ENCODE peak calls at places on chromosomes 5 and 9, in four cellular contexts. One of them, this sample, is unnamed.

GRCh38 chr5:159156839-159157238 is 52.5 kb downstream of the RNF145 start:
- DNase-seq in K562: peak; percentile 71
- DNase-seq in IMR-90: peak; percentile 83
- DNase-seq in HepG2: peak; percentile 64
- DNase-seq in this sample: peak; percentile 81

GRCh38 chr9:109307380-109308240 is 13.2 kb downstream of the EPB41L4B start:
- DNase-seq in K562: no peak
- DNase-seq in IMR-90: no peak
- DNase-seq in HepG2: peak; percentile 94
- DNase-seq in this sample: peak; percentile 49

GRCh38 chr5:110092955-110093785 is 403.4 kb downstream of the MAN2A1 start:
- DNase-seq in K562: no peak
- DNase-seq in IMR-90: no peak
- DNase-seq in HepG2: peak; percentile 21
- DNase-seq in this sample: no peak

GRCh38 chr5:38921174-38921573 is 75.4 kb downstream of the OSMR start:
- DNase-seq in K562: no peak
- DNase-seq in IMR-90: peak; percentile 9
- DNase-seq in HepG2: no peak
- DNase-seq in this sample: no peak

GRCh38 chr5:51651889-51652288 is 268.6 kb downstream of the ISL1 start:
- DNase-seq in K562: no peak
- DNase-seq in IMR-90: no peak
- DNase-seq in HepG2: no peak
- DNase-seq in this sample: no peak

GRCh38 chr5:6827815-6828214 is 114.6 kb downstream of the TENT4A start:
- DNase-seq in K562: no peak
- DNase-seq in IMR-90: no peak
- DNase-seq in HepG2: no peak
- DNase-seq in this sample: no peak

GRCh38 chr5:180327166-180327565 is 26.0 kb downstream of the GFPT2 start:
- DNase-seq in K562: no peak
- DNase-seq in IMR-90: no peak
- DNase-seq in HepG2: no peak
- DNase-seq in this sample: no peak

GRCh38 chr9:100639851-100640250 is 62.0 kb downstream of the CAVIN4 start:
- DNase-seq in K562: no peak
- DNase-seq in IMR-90: no peak
- DNase-seq in HepG2: no peak
- DNase-seq in this sample: no peak

GRCh38 chr5:52427615-52428014 is 360.1 kb upstream of the ITGA1 start:
- DNase-seq in K562: no peak
- DNase-seq in IMR-90: no peak
- DNase-seq in HepG2: no peak
- DNase-seq in this sample: no peak

GRCh38 chr5:136013559-136013958 is 15.2 kb upstream of the TGFBI start:
- DNase-seq in K562: no peak
- DNase-seq in IMR-90: no peak
- DNase-seq in HepG2: no peak
- DNase-seq in this sample: no peak

GRCh38 chr5:139644646-139645494 is 3.3 kb upstream of the CXXC5 start:
- DNase-seq in K562: no peak
- DNase-seq in IMR-90: no peak
- DNase-seq in HepG2: no peak
- DNase-seq in this sample: no peak

GRCh38 chr9:92404031-92404430 is 347 bp downstream of the OGN start:
- DNase-seq in K562: no peak
- DNase-seq in IMR-90: no peak
- DNase-seq in HepG2: no peak
- DNase-seq in this sample: no peak

GRCh38 chr9:92403153-92403552 is 1.2 kb downstream of the OGN start:
- DNase-seq in K562: no peak
- DNase-seq in IMR-90: no peak
- DNase-seq in HepG2: no peak
- DNase-seq in this sample: no peak

GRCh38 chr9:92405770-92406169 is 1.4 kb upstream of the OGN start:
- DNase-seq in K562: peak; percentile 8
- DNase-seq in IMR-90: no peak
- DNase-seq in HepG2: no peak
- DNase-seq in this sample: no peak

GRCh38 chr9:92406506-92406905 is 2.1 kb upstream of the OGN start:
- DNase-seq in K562: no peak
- DNase-seq in IMR-90: no peak
- DNase-seq in HepG2: no peak
- DNase-seq in this sample: no peak

GRCh38 chr9:92404437-92404836 is at the start of gene OGN:
- DNase-seq in K562: no peak
- DNase-seq in IMR-90: peak; percentile 47
- DNase-seq in HepG2: no peak
- DNase-seq in this sample: no peak
- TF ChIP-seq RFX5 in K562: no peak
- TF ChIP-seq RFX5 in IMR-90: no peak
- TF ChIP-seq RFX5 in HepG2: no peak
- TF ChIP-seq RFX5 in this sample: no peak

GRCh38 chr5:168048486-168048885 is 243.0 kb upstream of the WWC1 start:
- DNase-seq in K562: no peak
- DNase-seq in IMR-90: no peak
- DNase-seq in HepG2: no peak
- DNase-seq in this sample: no peak

GRCh38 chr5:168042284-168043080 is 249.0 kb upstream of the WWC1 start:
- DNase-seq in K562: no peak
- DNase-seq in IMR-90: no peak
- DNase-seq in HepG2: no peak
- DNase-seq in this sample: no peak

GRCh38 chr5:168047043-168047668 is 244.3 kb upstream of the WWC1 start:
- DNase-seq in K562: peak; percentile 8
- DNase-seq in IMR-90: peak; percentile 22
- DNase-seq in HepG2: peak; percentile 43
- DNase-seq in this sample: peak; percentile 68

GRCh38 chr5:168046163-168046562 is 245.3 kb upstream of the WWC1 start:
- DNase-seq in K562: no peak
- DNase-seq in IMR-90: no peak
- DNase-seq in HepG2: no peak
- DNase-seq in this sample: no peak

GRCh38 chr5:168047669-168048111 is 243.8 kb upstream of the WWC1 start:
- DNase-seq in K562: no peak
- DNase-seq in IMR-90: no peak
- DNase-seq in HepG2: no peak
- DNase-seq in this sample: no peak
- TF ChIP-seq MAZ in K562: no peak
- TF ChIP-seq MAZ in IMR-90: no peak
- TF ChIP-seq MAZ in HepG2: no peak
- TF ChIP-seq MAZ in this sample: no peak

GRCh38 chr5:80711216-80711615 is 56.4 kb upstream of the DHFR start:
- DNase-seq in K562: no peak
- DNase-seq in IMR-90: no peak
- DNase-seq in HepG2: no peak
- DNase-seq in this sample: no peak

GRCh38 chr5:80714570-80715298 is 60.0 kb upstream of the DHFR start:
- DNase-seq in K562: no peak
- DNase-seq in IMR-90: no peak
- DNase-seq in HepG2: no peak
- DNase-seq in this sample: no peak

GRCh38 chr5:80713640-80714039 is 58.9 kb upstream of the DHFR start:
- DNase-seq in K562: no peak
- DNase-seq in IMR-90: no peak
- DNase-seq in HepG2: no peak
- DNase-seq in this sample: no peak

GRCh38 chr5:80712914-80713313 is 58.1 kb upstream of the DHFR start:
- DNase-seq in K562: no peak
- DNase-seq in IMR-90: no peak
- DNase-seq in HepG2: peak; percentile 73
- DNase-seq in this sample: no peak

DNA sequence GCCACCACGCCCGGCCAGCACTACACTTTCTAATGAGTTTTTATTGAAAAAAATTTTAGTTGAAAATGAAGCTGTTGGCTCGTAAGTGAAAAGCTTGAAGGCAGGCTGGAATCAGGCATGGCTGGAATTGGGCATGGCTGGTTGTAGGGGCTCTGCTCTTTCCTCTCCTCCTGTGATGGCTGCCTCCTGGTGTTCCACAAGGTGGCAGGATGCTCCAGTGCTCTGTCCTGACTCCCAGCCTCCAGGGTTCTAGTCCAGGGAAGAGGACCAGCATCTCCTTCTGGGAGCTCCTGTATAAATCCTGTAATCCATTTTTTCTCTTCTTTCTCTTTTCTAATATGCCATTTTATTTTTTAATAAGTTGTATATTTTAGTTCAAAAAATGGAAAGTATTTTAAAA is 57.2 kb upstream of the DHFR start:
- DNase-seq in K562: peak; percentile 15
- DNase-seq in IMR-90: peak; percentile 34
- DNase-seq in HepG2: peak; percentile 44
- DNase-seq in this sample: peak; percentile 54
- TF ChIP-seq CTCF in K562: peak; percentile 42
- TF ChIP-seq CTCF in IMR-90: peak; percentile 44
- TF ChIP-seq CTCF in HepG2: peak; percentile 74
- TF ChIP-seq CTCF in this sample: peak; percentile 55

DNA sequence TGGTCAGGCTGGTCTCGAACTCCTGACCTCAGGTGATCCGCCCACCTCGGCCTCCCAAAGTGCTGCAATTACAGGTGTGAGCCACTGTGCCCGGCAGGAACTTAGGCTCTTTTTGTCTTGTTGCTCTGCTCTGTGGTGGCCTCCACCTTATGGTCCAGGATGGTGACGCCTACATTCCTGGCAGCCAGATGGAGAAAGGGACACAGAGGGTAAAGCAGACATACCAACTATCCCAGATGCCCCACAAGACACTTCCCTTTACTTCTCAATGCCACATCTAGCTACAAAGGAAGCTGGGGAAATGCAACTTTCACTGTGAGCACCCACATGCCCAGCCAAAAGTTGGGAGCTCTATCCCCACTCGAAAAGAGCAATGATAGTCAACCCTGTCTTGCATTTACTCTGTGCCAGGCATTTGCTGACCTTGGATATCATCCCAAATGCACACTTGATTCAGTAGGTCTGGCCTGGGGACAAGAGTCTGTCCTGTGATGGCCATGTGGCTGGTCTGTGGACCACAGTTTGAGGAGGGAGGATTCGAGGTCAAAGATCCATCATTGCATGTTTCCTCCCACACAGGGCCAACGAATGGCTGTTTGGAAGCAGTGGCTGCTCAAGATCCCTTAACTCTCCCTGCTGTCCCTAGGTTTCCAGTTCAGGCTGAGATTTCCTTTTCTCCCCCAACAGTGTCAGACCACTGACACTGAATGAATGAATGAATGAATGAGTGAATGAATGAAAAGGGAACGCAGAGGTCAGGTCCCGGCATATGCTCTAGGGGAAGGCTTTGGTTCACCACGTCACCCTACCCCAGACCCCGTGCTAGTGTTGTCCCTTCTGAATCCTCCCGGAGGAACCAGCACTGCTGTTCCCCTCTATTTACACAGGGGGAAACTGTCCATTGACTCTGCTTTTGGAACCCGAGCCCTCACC is 1.4 kb upstream of the ERGIC1 start:
- DNase-seq in K562: no peak
- DNase-seq in IMR-90: no peak
- DNase-seq in HepG2: no peak
- DNase-seq in this sample: no peak
- TF ChIP-seq RFX5 in K562: no peak
- TF ChIP-seq RFX5 in IMR-90: no peak
- TF ChIP-seq RFX5 in HepG2: no peak
- TF ChIP-seq RFX5 in this sample: no peak

DNA sequence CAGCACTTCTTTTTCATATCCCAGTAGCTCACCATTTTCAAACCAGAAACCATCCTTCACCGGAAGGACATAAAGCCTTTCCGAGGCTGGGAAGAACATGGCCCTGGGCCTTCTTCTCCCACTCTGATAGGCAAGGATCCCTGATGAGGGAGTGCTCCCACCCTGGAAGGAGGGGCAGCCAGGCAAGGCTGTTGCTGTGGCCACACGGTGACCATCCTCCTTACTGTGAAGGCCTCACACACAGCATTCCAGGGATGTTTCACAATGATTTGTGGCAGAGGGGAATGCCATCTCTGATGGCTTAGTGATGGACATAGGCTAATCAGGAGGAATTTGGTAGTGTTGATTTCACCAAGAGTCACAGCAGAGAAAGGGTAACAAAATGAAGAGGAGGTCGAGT is 130.7 kb downstream of the ADAMTS12 start:
- DNase-seq in K562: no peak
- DNase-seq in IMR-90: peak; percentile 37
- DNase-seq in HepG2: no peak
- DNase-seq in this sample: no peak
- TF ChIP-seq MAZ in K562: no peak
- TF ChIP-seq MAZ in IMR-90: no peak
- TF ChIP-seq MAZ in HepG2: no peak
- TF ChIP-seq MAZ in this sample: no peak

DNA sequence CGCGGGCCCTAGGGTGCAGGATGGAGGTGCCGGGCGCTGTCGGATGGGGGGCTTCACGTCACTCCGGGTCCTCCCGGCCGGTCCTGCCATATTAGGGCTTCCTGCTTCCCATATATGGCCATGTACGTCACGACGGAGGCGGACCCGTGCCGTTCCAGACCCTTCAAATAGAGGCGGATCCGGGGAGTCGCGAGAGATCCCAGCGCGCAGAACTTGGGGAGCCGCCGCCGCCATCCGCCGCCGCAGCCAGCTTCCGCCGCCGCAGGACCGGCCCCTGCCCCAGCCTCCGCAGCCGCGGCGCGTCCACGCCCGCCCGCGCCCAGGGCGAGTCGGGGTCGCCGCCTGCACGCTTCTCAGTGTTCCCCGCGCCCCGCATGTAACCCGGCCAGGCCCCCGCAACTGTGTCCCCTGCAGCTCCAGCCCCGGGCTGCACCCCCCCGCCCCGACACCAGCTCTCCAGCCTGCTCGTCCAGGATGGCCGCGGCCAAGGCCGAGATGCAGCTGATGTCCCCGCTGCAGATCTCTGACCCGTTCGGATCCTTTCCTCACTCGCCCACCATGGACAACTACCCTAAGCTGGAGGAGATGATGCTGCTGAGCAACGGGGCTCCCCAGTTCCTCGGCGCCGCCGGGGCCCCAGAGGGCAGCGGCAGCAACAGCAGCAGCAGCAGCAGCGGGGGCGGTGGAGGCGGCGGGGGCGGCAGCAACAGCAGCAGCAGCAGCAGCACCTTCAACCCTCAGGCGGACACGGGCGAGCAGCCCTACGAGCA is at the start of gene EGR1:
- DNase-seq in K562: peak; percentile 85
- DNase-seq in IMR-90: peak; percentile 94
- DNase-seq in HepG2: peak; percentile 88
- DNase-seq in this sample: peak; percentile 88
- TF ChIP-seq CTCF in K562: peak; percentile 22
- TF ChIP-seq CTCF in IMR-90: no peak
- TF ChIP-seq CTCF in HepG2: no peak
- TF ChIP-seq CTCF in this sample: no peak